ENCODE peak calls at places on chromosomes 16 and 17, in seven cellular contexts. One of them, this sample, is unnamed.

GRCh38 chr17:79684132-79684985 is 46.4 kb upstream of the ENPP7 start:
- DNase-seq in NCI-H1436: no peak
- DNase-seq in stimulated activated CD4-positive, alpha-beta T cell treated with anti-CD3 and anti-CD28 coated beads, Interleukin-1b, Interleukin-23, amount 100 ng/mL, for 1 hour: no peak
- DNase-seq in AG20443: no peak
- DNase-seq in C1 segment of cervical spinal cord: no peak
- DNase-seq in memory B cell: no peak
- DNase-seq in adipocyte: no peak
- DNase-seq in this sample: no peak

GRCh38 chr17:82267575-82268379 is 5.7 kb downstream of the CSNK1D start:
- DNase-seq in C1 segment of cervical spinal cord: peak; percentile 88
- DNase-seq in adipocyte: peak; percentile 96
- DNase-seq in stimulated activated CD4-positive, alpha-beta T cell treated with anti-CD3 and anti-CD28 coated beads, Interleukin-1b, Interleukin-23, amount 100 ng/mL, for 1 hour: no peak
- DNase-seq in NCI-H1436: no peak
- DNase-seq in AG20443: peak; percentile 95
- DNase-seq in memory B cell: no peak
- DNase-seq in this sample: no peak

GRCh38 chr17:49146620-49147306 is 14.2 kb downstream of the B4GALNT2 start:
- DNase-seq in memory B cell: no peak
- DNase-seq in NCI-H1436: no peak
- DNase-seq in adipocyte: peak; percentile 91
- DNase-seq in stimulated activated CD4-positive, alpha-beta T cell treated with anti-CD3 and anti-CD28 coated beads, Interleukin-1b, Interleukin-23, amount 100 ng/mL, for 1 hour: no peak
- DNase-seq in C1 segment of cervical spinal cord: no peak
- DNase-seq in AG20443: peak; percentile 83
- DNase-seq in this sample: no peak

GRCh38 chr17:58200024-58200633 is 7.6 kb downstream of the EPX start:
- DNase-seq in stimulated activated CD4-positive, alpha-beta T cell treated with anti-CD3 and anti-CD28 coated beads, Interleukin-1b, Interleukin-23, amount 100 ng/mL, for 1 hour: peak; percentile 28
- DNase-seq in AG20443: peak; percentile 55
- DNase-seq in C1 segment of cervical spinal cord: peak; percentile 2
- DNase-seq in NCI-H1436: peak; percentile 73
- DNase-seq in memory B cell: peak; percentile 47
- DNase-seq in adipocyte: peak; percentile 26
- DNase-seq in this sample: peak; percentile 38

GRCh38 chr17:68006797-68007196 is 10.5 kb upstream of the C17orf58 start:
- DNase-seq in AG20443: peak; percentile 14
- DNase-seq in adipocyte: no peak
- DNase-seq in C1 segment of cervical spinal cord: no peak
- DNase-seq in stimulated activated CD4-positive, alpha-beta T cell treated with anti-CD3 and anti-CD28 coated beads, Interleukin-1b, Interleukin-23, amount 100 ng/mL, for 1 hour: no peak
- DNase-seq in NCI-H1436: no peak
- DNase-seq in memory B cell: no peak
- DNase-seq in this sample: no peak

GRCh38 chr16:24748242-24748641 is 18.8 kb downstream of the TNRC6A start:
- DNase-seq in AG20443: peak; percentile 88
- DNase-seq in adipocyte: peak; percentile 85
- DNase-seq in memory B cell: no peak
- DNase-seq in C1 segment of cervical spinal cord: peak; percentile 15
- DNase-seq in stimulated activated CD4-positive, alpha-beta T cell treated with anti-CD3 and anti-CD28 coated beads, Interleukin-1b, Interleukin-23, amount 100 ng/mL, for 1 hour: no peak
- DNase-seq in NCI-H1436: no peak
- DNase-seq in this sample: no peak

GRCh38 chr17:32894245-32894644 is 17.3 kb upstream of the MYO1D start:
- DNase-seq in AG20443: no peak
- DNase-seq in NCI-H1436: no peak
- DNase-seq in C1 segment of cervical spinal cord: no peak
- DNase-seq in adipocyte: no peak
- DNase-seq in memory B cell: no peak
- DNase-seq in stimulated activated CD4-positive, alpha-beta T cell treated with anti-CD3 and anti-CD28 coated beads, Interleukin-1b, Interleukin-23, amount 100 ng/mL, for 1 hour: no peak
- DNase-seq in this sample: no peak

GRCh38 chr16:19748389-19749110 is 30.5 kb downstream of the IQCK start:
- DNase-seq in NCI-H1436: no peak
- DNase-seq in memory B cell: no peak
- DNase-seq in AG20443: no peak
- DNase-seq in adipocyte: peak; percentile 7
- DNase-seq in C1 segment of cervical spinal cord: no peak
- DNase-seq in stimulated activated CD4-positive, alpha-beta T cell treated with anti-CD3 and anti-CD28 coated beads, Interleukin-1b, Interleukin-23, amount 100 ng/mL, for 1 hour: no peak
- DNase-seq in this sample: no peak

GRCh38 chr16:53515259-53515658 is 12.2 kb upstream of the AKTIP start:
- DNase-seq in AG20443: no peak
- DNase-seq in adipocyte: no peak
- DNase-seq in NCI-H1436: no peak
- DNase-seq in stimulated activated CD4-positive, alpha-beta T cell treated with anti-CD3 and anti-CD28 coated beads, Interleukin-1b, Interleukin-23, amount 100 ng/mL, for 1 hour: no peak
- DNase-seq in memory B cell: no peak
- DNase-seq in C1 segment of cervical spinal cord: no peak
- DNase-seq in this sample: no peak

GRCh38 chr17:68704897-68705296 is 103.7 kb upstream of the FAM20A start:
- DNase-seq in AG20443: peak; percentile 80
- DNase-seq in memory B cell: no peak
- DNase-seq in C1 segment of cervical spinal cord: no peak
- DNase-seq in adipocyte: peak; percentile 77
- DNase-seq in NCI-H1436: no peak
- DNase-seq in stimulated activated CD4-positive, alpha-beta T cell treated with anti-CD3 and anti-CD28 coated beads, Interleukin-1b, Interleukin-23, amount 100 ng/mL, for 1 hour: no peak
- DNase-seq in this sample: no peak

GRCh38 chr16:83660282-83660681 is 147.5 kb upstream of the HSBP1 start:
- DNase-seq in stimulated activated CD4-positive, alpha-beta T cell treated with anti-CD3 and anti-CD28 coated beads, Interleukin-1b, Interleukin-23, amount 100 ng/mL, for 1 hour: no peak
- DNase-seq in memory B cell: no peak
- DNase-seq in adipocyte: no peak
- DNase-seq in C1 segment of cervical spinal cord: no peak
- DNase-seq in AG20443: no peak
- DNase-seq in NCI-H1436: no peak
- DNase-seq in this sample: no peak

GRCh38 chr17:4417129-4417667 is 16.5 kb upstream of the SPNS3 start:
- DNase-seq in adipocyte: no peak
- DNase-seq in memory B cell: no peak
- DNase-seq in C1 segment of cervical spinal cord: no peak
- DNase-seq in NCI-H1436: no peak
- DNase-seq in stimulated activated CD4-positive, alpha-beta T cell treated with anti-CD3 and anti-CD28 coated beads, Interleukin-1b, Interleukin-23, amount 100 ng/mL, for 1 hour: no peak
- DNase-seq in AG20443: no peak
- DNase-seq in this sample: no peak

GRCh38 chr16:78675312-78675711 is 575.9 kb downstream of the WWOX start:
- DNase-seq in stimulated activated CD4-positive, alpha-beta T cell treated with anti-CD3 and anti-CD28 coated beads, Interleukin-1b, Interleukin-23, amount 100 ng/mL, for 1 hour: no peak
- DNase-seq in adipocyte: no peak
- DNase-seq in memory B cell: no peak
- DNase-seq in NCI-H1436: no peak
- DNase-seq in AG20443: no peak
- DNase-seq in C1 segment of cervical spinal cord: no peak
- DNase-seq in this sample: no peak

GRCh38 chr17:77433385-77434135 is 292.8 kb downstream of the SEC14L1 start:
- DNase-seq in C1 segment of cervical spinal cord: no peak
- DNase-seq in NCI-H1436: no peak
- DNase-seq in memory B cell: no peak
- DNase-seq in adipocyte: peak; percentile 86
- DNase-seq in stimulated activated CD4-positive, alpha-beta T cell treated with anti-CD3 and anti-CD28 coated beads, Interleukin-1b, Interleukin-23, amount 100 ng/mL, for 1 hour: no peak
- DNase-seq in AG20443: peak; percentile 70
- DNase-seq in this sample: no peak

GRCh38 chr17:45132302-45132568 is at the start of gene PLCD3:
- DNase-seq in AG20443: no peak
- DNase-seq in memory B cell: no peak
- DNase-seq in C1 segment of cervical spinal cord: no peak
- DNase-seq in adipocyte: no peak
- DNase-seq in NCI-H1436: no peak
- DNase-seq in stimulated activated CD4-positive, alpha-beta T cell treated with anti-CD3 and anti-CD28 coated beads, Interleukin-1b, Interleukin-23, amount 100 ng/mL, for 1 hour: no peak
- DNase-seq in this sample: no peak

GRCh38 chr17:27529230-27529796 is 73.1 kb downstream of the KSR1 start:
- DNase-seq in AG20443: no peak
- DNase-seq in memory B cell: no peak
- DNase-seq in NCI-H1436: no peak
- DNase-seq in stimulated activated CD4-positive, alpha-beta T cell treated with anti-CD3 and anti-CD28 coated beads, Interleukin-1b, Interleukin-23, amount 100 ng/mL, for 1 hour: no peak
- DNase-seq in C1 segment of cervical spinal cord: no peak
- DNase-seq in adipocyte: peak; percentile 82
- DNase-seq in this sample: no peak

GRCh38 chr17:2090804-2091534 is 36.1 kb downstream of the HIC1 start:
- DNase-seq in C1 segment of cervical spinal cord: no peak
- DNase-seq in adipocyte: peak; percentile 90
- DNase-seq in NCI-H1436: no peak
- DNase-seq in stimulated activated CD4-positive, alpha-beta T cell treated with anti-CD3 and anti-CD28 coated beads, Interleukin-1b, Interleukin-23, amount 100 ng/mL, for 1 hour: no peak
- DNase-seq in memory B cell: no peak
- DNase-seq in AG20443: peak; percentile 93
- DNase-seq in this sample: no peak

GRCh38 chr17:68172461-68172954 is 75.3 kb upstream of the AMZ2 start:
- DNase-seq in adipocyte: peak; percentile 82
- DNase-seq in NCI-H1436: peak; percentile 72
- DNase-seq in stimulated activated CD4-positive, alpha-beta T cell treated with anti-CD3 and anti-CD28 coated beads, Interleukin-1b, Interleukin-23, amount 100 ng/mL, for 1 hour: peak; percentile 58
- DNase-seq in AG20443: peak; percentile 53
- DNase-seq in C1 segment of cervical spinal cord: peak; percentile 35
- DNase-seq in memory B cell: peak; percentile 78
- DNase-seq in this sample: peak; percentile 61

GRCh38 chr16:46857261-46857962 is 26.4 kb upstream of the C16orf87 start:
- DNase-seq in adipocyte: peak; percentile 58
- DNase-seq in C1 segment of cervical spinal cord: peak; percentile 23
- DNase-seq in NCI-H1436: peak; percentile 83
- DNase-seq in AG20443: peak; percentile 73
- DNase-seq in memory B cell: no peak
- DNase-seq in stimulated activated CD4-positive, alpha-beta T cell treated with anti-CD3 and anti-CD28 coated beads, Interleukin-1b, Interleukin-23, amount 100 ng/mL, for 1 hour: no peak
- DNase-seq in this sample: no peak

GRCh38 chr17:15954222-15954621 is 9.3 kb downstream of the ADORA2B start:
- DNase-seq in adipocyte: peak; percentile 69
- DNase-seq in memory B cell: no peak
- DNase-seq in AG20443: peak; percentile 74
- DNase-seq in C1 segment of cervical spinal cord: no peak
- DNase-seq in stimulated activated CD4-positive, alpha-beta T cell treated with anti-CD3 and anti-CD28 coated beads, Interleukin-1b, Interleukin-23, amount 100 ng/mL, for 1 hour: no peak
- DNase-seq in NCI-H1436: no peak
- DNase-seq in this sample: no peak

GRCh38 chr17:56297142-56297541 is 143.9 kb downstream of the ANKFN1 start:
- DNase-seq in stimulated activated CD4-positive, alpha-beta T cell treated with anti-CD3 and anti-CD28 coated beads, Interleukin-1b, Interleukin-23, amount 100 ng/mL, for 1 hour: no peak
- DNase-seq in AG20443: peak; percentile 77
- DNase-seq in memory B cell: no peak
- DNase-seq in adipocyte: peak; percentile 57
- DNase-seq in C1 segment of cervical spinal cord: no peak
- DNase-seq in NCI-H1436: no peak
- DNase-seq in this sample: peak; percentile 33

GRCh38 chr16:68183033-68183432 is 52.9 kb downstream of the ESRP2 start:
- DNase-seq in stimulated activated CD4-positive, alpha-beta T cell treated with anti-CD3 and anti-CD28 coated beads, Interleukin-1b, Interleukin-23, amount 100 ng/mL, for 1 hour: no peak
- DNase-seq in AG20443: no peak
- DNase-seq in C1 segment of cervical spinal cord: no peak
- DNase-seq in memory B cell: no peak
- DNase-seq in NCI-H1436: no peak
- DNase-seq in adipocyte: no peak
- DNase-seq in this sample: no peak

GRCh38 chr16:66604376-66605176 is at the start of gene CMTM3:
- DNase-seq in C1 segment of cervical spinal cord: peak; percentile 57
- DNase-seq in stimulated activated CD4-positive, alpha-beta T cell treated with anti-CD3 and anti-CD28 coated beads, Interleukin-1b, Interleukin-23, amount 100 ng/mL, for 1 hour: peak; percentile 63
- DNase-seq in adipocyte: peak; percentile 90
- DNase-seq in memory B cell: peak; percentile 78
- DNase-seq in AG20443: peak; percentile 88
- DNase-seq in NCI-H1436: peak; percentile 59
- DNase-seq in this sample: peak; percentile 69

GRCh38 chr17:64653985-64654355 is 8.1 kb downstream of the SMURF2 start:
- DNase-seq in C1 segment of cervical spinal cord: no peak
- DNase-seq in memory B cell: no peak
- DNase-seq in stimulated activated CD4-positive, alpha-beta T cell treated with anti-CD3 and anti-CD28 coated beads, Interleukin-1b, Interleukin-23, amount 100 ng/mL, for 1 hour: no peak
- DNase-seq in adipocyte: peak; percentile 56
- DNase-seq in AG20443: no peak
- DNase-seq in NCI-H1436: no peak
- DNase-seq in this sample: no peak

GRCh38 chr17:75571197-75571884 is 16.3 kb upstream of the MYO15B start:
- DNase-seq in AG20443: no peak
- DNase-seq in NCI-H1436: no peak
- DNase-seq in stimulated activated CD4-positive, alpha-beta T cell treated with anti-CD3 and anti-CD28 coated beads, Interleukin-1b, Interleukin-23, amount 100 ng/mL, for 1 hour: no peak
- DNase-seq in adipocyte: no peak
- DNase-seq in C1 segment of cervical spinal cord: peak; percentile 22
- DNase-seq in memory B cell: peak; percentile 66
- DNase-seq in this sample: peak; percentile 40

GRCh38 chr17:2940352-2940751 is 123.1 kb downstream of the OR1D5 start:
- DNase-seq in C1 segment of cervical spinal cord: no peak
- DNase-seq in stimulated activated CD4-positive, alpha-beta T cell treated with anti-CD3 and anti-CD28 coated beads, Interleukin-1b, Interleukin-23, amount 100 ng/mL, for 1 hour: no peak
- DNase-seq in NCI-H1436: no peak
- DNase-seq in AG20443: peak; percentile 52
- DNase-seq in memory B cell: no peak
- DNase-seq in adipocyte: no peak
- DNase-seq in this sample: no peak

GRCh38 chr17:17751489-17751995 is 70.3 kb downstream of the RAI1 start:
- DNase-seq in adipocyte: no peak
- DNase-seq in memory B cell: no peak
- DNase-seq in NCI-H1436: no peak
- DNase-seq in stimulated activated CD4-positive, alpha-beta T cell treated with anti-CD3 and anti-CD28 coated beads, Interleukin-1b, Interleukin-23, amount 100 ng/mL, for 1 hour: no peak
- DNase-seq in AG20443: no peak
- DNase-seq in C1 segment of cervical spinal cord: no peak
- DNase-seq in this sample: peak; percentile 12

GRCh38 chr17:73630531-73630930 is 13.7 kb downstream of the SDK2 start:
- DNase-seq in adipocyte: no peak
- DNase-seq in NCI-H1436: no peak
- DNase-seq in C1 segment of cervical spinal cord: peak; percentile 12
- DNase-seq in memory B cell: no peak
- DNase-seq in stimulated activated CD4-positive, alpha-beta T cell treated with anti-CD3 and anti-CD28 coated beads, Interleukin-1b, Interleukin-23, amount 100 ng/mL, for 1 hour: no peak
- DNase-seq in AG20443: no peak
- DNase-seq in this sample: no peak

GRCh38 chr17:2151634-2152033 is 96.7 kb downstream of the HIC1 start:
- DNase-seq in NCI-H1436: no peak
- DNase-seq in C1 segment of cervical spinal cord: no peak
- DNase-seq in AG20443: no peak
- DNase-seq in adipocyte: no peak
- DNase-seq in stimulated activated CD4-positive, alpha-beta T cell treated with anti-CD3 and anti-CD28 coated beads, Interleukin-1b, Interleukin-23, amount 100 ng/mL, for 1 hour: no peak
- DNase-seq in memory B cell: no peak
- DNase-seq in this sample: no peak

GRCh38 chr16:8880839-8881510 is 1.2 kb upstream of the LITAFD start:
- DNase-seq in memory B cell: no peak
- DNase-seq in C1 segment of cervical spinal cord: no peak
- DNase-seq in adipocyte: no peak
- DNase-seq in NCI-H1436: no peak
- DNase-seq in AG20443: no peak
- DNase-seq in stimulated activated CD4-positive, alpha-beta T cell treated with anti-CD3 and anti-CD28 coated beads, Interleukin-1b, Interleukin-23, amount 100 ng/mL, for 1 hour: no peak
- DNase-seq in this sample: no peak

GRCh38 chr17:79595471-79595870 is 15.4 kb downstream of the RBFOX3 start:
- DNase-seq in C1 segment of cervical spinal cord: no peak
- DNase-seq in stimulated activated CD4-positive, alpha-beta T cell treated with anti-CD3 and anti-CD28 coated beads, Interleukin-1b, Interleukin-23, amount 100 ng/mL, for 1 hour: no peak
- DNase-seq in NCI-H1436: no peak
- DNase-seq in AG20443: no peak
- DNase-seq in adipocyte: no peak
- DNase-seq in memory B cell: no peak
- DNase-seq in this sample: no peak

GRCh38 chr17:33342025-33342424 is 48.9 kb upstream of the ASIC2 start:
- DNase-seq in stimulated activated CD4-positive, alpha-beta T cell treated with anti-CD3 and anti-CD28 coated beads, Interleukin-1b, Interleukin-23, amount 100 ng/mL, for 1 hour: no peak
- DNase-seq in NCI-H1436: no peak
- DNase-seq in adipocyte: no peak
- DNase-seq in AG20443: no peak
- DNase-seq in memory B cell: no peak
- DNase-seq in C1 segment of cervical spinal cord: no peak
- DNase-seq in this sample: no peak

GRCh38 chr16:4231886-4232285 is 10.0 kb downstream of the SRL start:
- DNase-seq in C1 segment of cervical spinal cord: no peak
- DNase-seq in stimulated activated CD4-positive, alpha-beta T cell treated with anti-CD3 and anti-CD28 coated beads, Interleukin-1b, Interleukin-23, amount 100 ng/mL, for 1 hour: no peak
- DNase-seq in memory B cell: no peak
- DNase-seq in AG20443: no peak
- DNase-seq in adipocyte: no peak
- DNase-seq in NCI-H1436: no peak
- DNase-seq in this sample: no peak

GRCh38 chr16:12054396-12054795 is 77.9 kb downstream of the SNX29 start:
- DNase-seq in NCI-H1436: no peak
- DNase-seq in C1 segment of cervical spinal cord: peak; percentile 11
- DNase-seq in AG20443: no peak
- DNase-seq in adipocyte: no peak
- DNase-seq in memory B cell: no peak
- DNase-seq in stimulated activated CD4-positive, alpha-beta T cell treated with anti-CD3 and anti-CD28 coated beads, Interleukin-1b, Interleukin-23, amount 100 ng/mL, for 1 hour: no peak
- DNase-seq in this sample: no peak

GRCh38 chr17:81049973-81050551 is 15.1 kb downstream of the BAIAP2 start:
- DNase-seq in memory B cell: no peak
- DNase-seq in C1 segment of cervical spinal cord: peak; percentile 43
- DNase-seq in adipocyte: no peak
- DNase-seq in AG20443: no peak
- DNase-seq in stimulated activated CD4-positive, alpha-beta T cell treated with anti-CD3 and anti-CD28 coated beads, Interleukin-1b, Interleukin-23, amount 100 ng/mL, for 1 hour: no peak
- DNase-seq in NCI-H1436: no peak
- DNase-seq in this sample: no peak

This sample was measured in activated T-helper 1 cell treated with anti-CD3 and anti-CD28 coated beads, Interleukin-12 subunit alpha, Interleukin-12 subunit beta, Interleukin-2, Interleukin-4 antibody, amounts not matched to agents 30 ng/mL and 10 ng/mL and 1 ng/mL, durations not matched to agents 14 hours and 24 hours and 36 hours.